ENCODE peak calls at places on chromosome 14, in four cellular contexts. Y is uterus, H is foreskin fibroblast, O is lower leg skin. E is an unnamed sample.

GRCh38 chr14:51963164-51963733 is 26.1 kb upstream of the RTRAF start:
- DNase-seq in Y (no peak), H (peak; percentile 20), O (no peak), E (no peak)

GRCh38 chr14:99125616-99126431 is 146.2 kb downstream of the BCL11B start:
- DNase-seq in Y (no peak), H (no peak), O (peak; percentile 52), E (no peak)

GRCh38 chr14:83419420-83419819 is 1885.8 kb upstream of the SEL1L start:
- DNase-seq in Y (no peak), H (no peak), O (no peak), E (no peak)

GRCh38 chr14:33406766-33407165 is 468.1 kb downstream of the NPAS3 start:
- DNase-seq in Y (no peak), H (no peak), O (no peak), E (no peak)

GRCh38 chr14:54730156-54730961 is 163.4 kb downstream of the SAMD4A start:
- DNase-seq in Y (peak; percentile 33), H (peak; percentile 96), O (no peak), E (peak; percentile 48)

GRCh38 chr14:93268406-93268805 is 61.4 kb downstream of the UBR7 start:
- DNase-seq in Y (no peak), H (no peak), O (no peak), E (no peak)

GRCh38 chr14:65222434-65222833 is 120.1 kb upstream of the MAX start:
- DNase-seq in Y (no peak), H (peak; percentile 81), O (no peak), E (peak; percentile 35)

GRCh38 chr14:71551291-71551955 is 380.8 kb upstream of the RGS6 start:
- DNase-seq in Y (no peak), H (peak; percentile 74), O (no peak), E (peak; percentile 82)

GRCh38 chr14:63717704-63718103 is 10.2 kb downstream of the SGPP1 start:
- DNase-seq in Y (no peak), H (peak; percentile 22), O (no peak), E (no peak)

GRCh38 chr14:39266589-39266870 is 32.8 kb downstream of the MIA2 start:
- DNase-seq in Y (peak; percentile 39), H (no peak), O (peak; percentile 88), E (no peak)

GRCh38 chr14:75476274-75476995 is 45.8 kb upstream of the BATF start:
- DNase-seq in Y (no peak), H (no peak), O (no peak), E (no peak)

GRCh38 chr14:70188292-70188607 is 501 bp downstream of the SLC8A3 start:
- DNase-seq in Y (no peak), H (peak; percentile 39), O (no peak), E (no peak)
- TF ChIP-seq CTCF in Y (no peak), H (no peak), O (no peak), E (no peak)

GRCh38 chr14:104723651-104724406 is at the start of gene ADSS1:
- DNase-seq in Y (peak; percentile 46), H (peak; percentile 66), O (no peak), E (no peak)

GRCh38 chr14:104726600-104727451 is 2.8 kb downstream of the ADSS1 start:
- DNase-seq in Y (no peak), H (no peak), O (no peak), E (no peak)

GRCh38 chr14:104724407-104724980 is 465 bp downstream of the ADSS1 start:
- DNase-seq in Y (peak; percentile 53), H (no peak), O (no peak), E (no peak)

GRCh38 chr14:104725772-104726548 is 1.9 kb downstream of the ADSS1 start:
- DNase-seq in Y (no peak), H (no peak), O (no peak), E (no peak)

DNA sequence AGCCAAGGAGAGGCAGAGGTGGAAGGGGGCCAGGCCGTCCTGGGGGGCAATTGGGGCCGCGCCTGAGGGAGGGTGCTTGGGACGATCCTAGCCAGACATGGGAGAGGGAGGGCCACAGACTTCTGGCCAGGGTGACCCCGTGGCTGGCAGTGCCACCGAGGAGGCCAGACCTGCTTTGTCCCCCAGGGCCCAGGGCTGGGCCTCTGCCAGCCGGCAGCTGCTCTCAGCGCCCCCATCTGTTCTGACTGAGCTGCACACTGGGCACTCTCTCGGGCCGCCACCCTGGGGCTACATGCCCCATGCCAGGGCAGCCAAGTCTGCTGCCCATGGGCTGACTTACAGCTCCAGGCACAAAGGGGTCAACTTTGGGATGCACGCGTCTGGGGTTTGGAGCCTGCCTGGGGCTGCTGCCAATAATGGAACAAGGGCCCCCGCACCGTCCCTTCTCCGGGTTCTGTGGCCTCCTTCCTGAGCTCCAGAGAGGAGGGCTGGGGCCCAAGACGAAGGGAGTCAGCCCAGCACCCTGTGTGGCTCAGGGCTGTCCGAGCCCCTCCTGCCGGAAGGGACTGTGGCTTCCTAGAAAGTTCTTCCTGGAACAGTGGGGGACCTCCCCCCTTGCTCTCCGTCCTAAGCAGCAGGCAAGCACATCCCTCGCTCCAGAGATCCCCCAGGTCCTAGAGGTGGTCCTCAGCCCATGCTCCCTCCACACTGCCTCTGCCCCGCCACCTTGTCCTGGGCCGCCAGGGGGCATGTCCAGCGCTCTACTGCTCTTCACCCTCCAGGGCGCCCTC is 1.1 kb downstream of the ADSS1 start:
- DNase-seq in Y (no peak), H (peak; percentile 74), O (no peak), E (no peak)
- H3K4me3 ChIP-seq in Y (peak overlapping the region; percentile 33), H (peak overlapping the region; percentile 44), O (no peak overlapping the region), E (peak overlapping the region; percentile 53)

GRCh38 chr14:106378191-106378590 is 851.8 kb downstream of the TMEM121 start:
- DNase-seq in Y (no peak), H (no peak), O (no peak), E (no peak)
- TF ChIP-seq CTCF in Y (no peak), H (no peak), O (no peak), E (no peak)

GRCh38 chr14:53127832-53128231 is 25.3 kb downstream of the DDHD1 start:
- DNase-seq in Y (no peak), H (no peak), O (no peak), E (no peak)

GRCh38 chr14:53128706-53129105 is 24.4 kb downstream of the DDHD1 start:
- DNase-seq in Y (no peak), H (no peak), O (no peak), E (no peak)

GRCh38 chr14:53128303-53128702 is 24.8 kb downstream of the DDHD1 start:
- DNase-seq in Y (no peak), H (no peak), O (no peak), E (no peak)

GRCh38 chr14:53126705-53127104 is 26.4 kb downstream of the DDHD1 start:
- DNase-seq in Y (no peak), H (peak; percentile 23), O (no peak), E (no peak)

GRCh38 chr14:53127151-53127550 is 26.0 kb downstream of the DDHD1 start:
- DNase-seq in Y (no peak), H (no peak), O (no peak), E (no peak)
- H3K4me3 ChIP-seq in Y (no peak overlapping the region), H (no peak overlapping the region), O (no peak overlapping the region), E (no peak overlapping the region)

DNA sequence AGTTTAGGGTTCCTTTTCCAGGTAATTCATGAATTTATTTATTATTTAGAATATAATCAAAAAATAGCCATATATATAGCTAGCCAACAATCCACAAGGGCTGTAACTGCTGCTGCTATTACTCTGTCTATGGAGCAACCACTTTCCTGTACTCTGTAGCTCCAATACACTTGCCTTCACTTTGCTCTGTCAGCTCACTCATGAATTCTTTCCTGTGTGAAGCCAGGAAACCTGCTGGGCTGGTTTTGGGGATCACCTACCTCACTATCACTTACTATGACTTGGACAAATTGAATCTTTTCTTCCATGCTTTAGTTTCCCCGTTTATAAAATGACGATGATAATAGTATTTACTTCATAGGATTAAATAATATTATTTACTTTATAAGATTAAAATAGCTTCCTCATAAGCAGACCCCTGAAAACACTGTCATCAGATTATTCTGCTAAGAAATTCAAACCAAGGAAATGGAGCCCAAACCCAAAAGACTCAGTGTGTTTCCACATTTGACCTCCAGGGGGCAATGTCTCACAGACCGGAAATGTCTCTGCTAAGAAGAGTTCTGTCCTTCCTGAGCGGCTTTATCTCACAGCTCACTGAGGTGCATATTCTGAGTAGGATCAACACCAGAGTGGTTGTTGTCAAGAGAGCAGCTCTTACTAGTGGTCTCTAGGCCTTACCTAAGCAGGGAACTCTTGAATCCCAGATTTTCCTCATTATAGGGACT is 457.1 kb downstream of the DAD1 start:
- DNase-seq in Y (no peak), H (no peak), O (no peak), E (no peak)
- TF ChIP-seq CTCF in Y (no peak), H (peak; percentile 40), O (no peak), E (peak; percentile 34)

DNA sequence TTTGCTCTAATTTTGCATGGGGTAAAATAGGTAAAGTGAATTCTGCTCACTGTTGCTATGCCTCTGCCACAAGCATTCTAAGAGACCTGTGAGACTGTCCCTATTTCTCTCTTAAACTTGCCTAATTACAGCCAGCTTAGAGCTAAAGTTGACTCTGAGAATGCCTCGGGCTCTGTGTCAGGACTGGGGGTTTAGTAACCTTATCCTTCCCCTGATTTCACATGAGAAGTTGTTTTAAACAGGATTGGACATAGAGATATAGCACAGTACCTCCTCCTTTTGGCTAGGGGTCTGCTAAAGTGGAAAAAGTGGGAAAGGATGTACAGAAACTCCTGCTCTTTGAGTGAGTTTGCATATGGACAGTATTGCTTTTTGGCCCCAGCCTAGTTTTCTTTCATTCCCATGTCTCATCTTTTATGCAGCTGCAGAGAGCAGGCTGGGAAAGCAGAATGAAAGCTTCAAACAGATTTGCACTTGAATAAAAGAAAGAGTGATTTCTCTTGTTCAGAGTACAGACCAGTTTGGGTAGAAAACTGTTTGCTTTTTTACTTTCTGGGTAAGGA is 122.0 kb downstream of the RAD51B start:
- DNase-seq in Y (no peak), H (peak; percentile 62), O (no peak), E (no peak)
- H3K4me3 ChIP-seq in Y (no peak overlapping the region), H (no peak overlapping the region), O (no peak overlapping the region), E (no peak overlapping the region)

DNA sequence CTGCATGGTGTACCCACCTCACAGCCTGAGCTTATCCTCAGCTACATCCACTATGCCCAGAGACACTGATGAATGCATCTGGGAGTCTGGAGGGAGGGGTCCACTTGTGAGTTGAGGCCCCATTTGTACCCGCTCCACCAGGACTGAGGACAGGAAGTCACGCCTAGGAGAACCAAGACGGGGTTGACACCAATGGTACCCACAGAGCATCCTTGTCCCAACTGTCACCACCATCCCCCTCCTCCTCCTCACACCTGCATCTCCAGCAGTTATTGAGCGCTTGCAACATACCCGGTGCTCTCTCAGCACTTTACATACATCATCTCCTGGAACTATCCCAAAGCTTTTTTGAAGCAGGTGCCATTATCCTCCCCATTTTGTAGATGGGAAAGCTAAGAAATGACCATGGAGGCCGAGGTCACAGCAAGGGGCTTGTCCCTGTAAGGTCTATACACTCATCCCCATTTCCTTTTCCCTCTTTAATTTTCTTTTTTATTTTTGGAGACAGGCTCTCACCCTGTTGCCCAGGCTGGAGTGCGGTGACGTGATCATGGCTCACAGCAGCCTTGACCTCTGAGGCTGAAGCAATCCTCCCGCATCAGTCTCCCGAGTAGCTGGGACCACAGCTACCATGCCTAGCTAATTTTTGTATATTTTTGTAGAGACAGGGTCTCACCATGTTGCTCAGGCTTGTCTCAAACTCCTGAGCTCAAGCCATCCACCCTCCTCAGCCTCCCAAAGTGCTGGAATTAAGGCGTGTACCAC is 31.7 kb downstream of the DGLUCY start:
- DNase-seq in Y (no peak), H (no peak), O (no peak), E (no peak)
- TF ChIP-seq CTCF in Y (no peak), H (no peak), O (no peak), E (no peak)